ENCODE peak calls at places on chromosome 5, in six cellular contexts. C, E, G, X, J and V are unnamed samples.

GRCh38 chr5:119318256-119318914 is 37.4 kb upstream of the TNFAIP8 start:
- DNase-seq in C (no peak), E (peak; percentile 78), G (no peak), X (no peak), J (no peak), V (no peak)

GRCh38 chr5:171893290-171893890 is 107.8 kb downstream of the SMIM23 start:
- DNase-seq in C (peak; percentile 89), E (no peak), G (no peak), X (no peak), J (no peak), V (no peak)

GRCh38 chr5:61333351-61334223 is 1.5 kb downstream of the ZSWIM6 start:
- DNase-seq in C (peak; percentile 74), E (peak; percentile 92), G (peak; percentile 30), X (no peak), J (peak; percentile 68), V (peak; percentile 16)

GRCh38 chr5:6791031-6791577 is 77.9 kb downstream of the TENT4A start:
- DNase-seq in C (no peak), E (no peak), G (no peak), X (no peak), J (no peak), V (no peak)

GRCh38 chr5:10689391-10690081 is 71.5 kb downstream of the DAP start:
- DNase-seq in C (peak; percentile 62), E (no peak), G (no peak), X (no peak), J (no peak), V (no peak)

GRCh38 chr5:179233909-179234562 is 111.2 kb downstream of the ADAMTS2 start:
- DNase-seq in C (no peak), E (peak; percentile 41), G (no peak), X (no peak), J (no peak), V (no peak)

GRCh38 chr5:35341189-35341588 is 110.9 kb upstream of the PRLR start:
- DNase-seq in C (no peak), E (no peak), G (no peak), X (no peak), J (no peak), V (no peak)

GRCh38 chr5:76542887-76543690 is 80.1 kb downstream of the F2RL2 start:
- DNase-seq in C (no peak), E (peak; percentile 85), G (no peak), X (peak; percentile 35), J (peak; percentile 47), V (peak; percentile 54)

GRCh38 chr5:116174111-116174510 is 89.3 kb downstream of the COMMD10 start:
- DNase-seq in C (no peak), E (no peak), G (no peak), X (no peak), J (no peak), V (no peak)

GRCh38 chr5:124661317-124662141 is 84.9 kb downstream of the ZNF608 start:
- DNase-seq in C (peak; percentile 82), E (no peak), G (no peak), X (no peak), J (no peak), V (no peak)

GRCh38 chr5:9201011-9201410 is 344.9 kb downstream of the SEMA5A start:
- DNase-seq in C (no peak), E (no peak), G (no peak), X (no peak), J (no peak), V (no peak)

GRCh38 chr5:175557778-175558177 is 79.4 kb downstream of the SFXN1 start:
- DNase-seq in C (no peak), E (no peak), G (no peak), X (no peak), J (no peak), V (no peak)

GRCh38 chr5:157651623-157652376 is 438 bp downstream of the SOX30 start:
- DNase-seq in C (peak; percentile 69), E (peak; percentile 96), G (peak; percentile 14), X (no peak), J (peak; percentile 86), V (peak; percentile 76)

GRCh38 chr5:68187268-68188055 is 28.1 kb upstream of the PIK3R1 start:
- DNase-seq in C (no peak), E (no peak), G (peak; percentile 39), X (no peak), J (no peak), V (no peak)

GRCh38 chr5:94329115-94329514 is 289.3 kb downstream of the KIAA0825 start:
- DNase-seq in C (peak; percentile 36), E (no peak), G (no peak), X (no peak), J (no peak), V (no peak)

GRCh38 chr5:2746642-2747041 is 4.8 kb downstream of the IRX2 start:
- DNase-seq in C (peak; percentile 77), E (no peak), G (no peak), X (no peak), J (no peak), V (no peak)

GRCh38 chr5:168570490-168571328 is 8.5 kb downstream of the PANK3 start:
- DNase-seq in C (no peak), E (no peak), G (no peak), X (no peak), J (no peak), V (no peak)

GRCh38 chr5:173916233-173916632 is 28.1 kb downstream of the CPEB4 start:
- DNase-seq in C (no peak), E (no peak), G (no peak), X (no peak), J (no peak), V (no peak)

GRCh38 chr5:100731768-100732167 is 171.3 kb downstream of the ST8SIA4 start:
- DNase-seq in C (no peak), E (no peak), G (no peak), X (no peak), J (no peak), V (no peak)

GRCh38 chr5:74173665-74174064 is 466.9 kb downstream of the ENC1 start:
- DNase-seq in C (no peak), E (no peak), G (no peak), X (no peak), J (no peak), V (no peak)

GRCh38 chr5:79069488-79070001 is at the start of the genes BHMT2 and DMGDH:
- DNase-seq in C (peak; percentile 87), E (no peak), G (no peak), X (no peak), J (peak; percentile 32), V (no peak)

GRCh38 chr5:127428748-127429147 is 88.7 kb upstream of the PRRC1 start:
- DNase-seq in C (no peak), E (no peak), G (no peak), X (no peak), J (no peak), V (no peak)

GRCh38 chr5:93279292-93279974 is 301.6 kb downstream of the NR2F1-AS1 start:
- DNase-seq in C (peak; percentile 16), E (no peak), G (no peak), X (no peak), J (no peak), V (no peak)

GRCh38 chr5:92525131-92525530 is 1055.9 kb downstream of the NR2F1-AS1 start:
- DNase-seq in C (no peak), E (no peak), G (no peak), X (no peak), J (no peak), V (no peak)

GRCh38 chr5:34447424-34447823 is 208.7 kb upstream of the RAI14 start:
- DNase-seq in C (no peak), E (no peak), G (no peak), X (no peak), J (no peak), V (no peak)

DNA sequence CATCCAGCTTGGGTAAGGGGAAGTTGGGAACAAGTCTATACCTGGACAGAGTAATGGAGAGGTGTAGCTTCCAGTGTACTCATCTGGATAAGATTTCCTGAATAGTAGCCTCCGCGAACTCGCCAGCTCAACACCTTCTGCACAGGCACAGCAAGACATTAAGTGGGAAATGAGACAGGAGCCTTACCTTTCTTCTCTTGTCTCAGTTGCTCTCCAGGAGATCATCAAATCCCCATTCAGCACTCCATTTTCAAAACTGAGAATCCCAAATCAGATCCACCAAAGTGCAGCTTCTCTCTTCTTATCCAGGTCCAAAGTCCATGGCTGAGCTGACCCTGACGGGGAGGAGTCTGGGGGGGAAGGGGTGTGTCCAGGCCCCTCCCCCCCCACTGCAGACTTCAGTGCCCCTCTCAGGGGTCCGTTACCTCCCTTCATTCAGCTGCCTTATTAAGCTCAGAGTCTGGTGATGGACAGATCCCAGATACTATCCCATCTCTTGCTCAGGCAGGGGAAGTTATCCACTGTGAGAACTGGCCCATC is 5.9 kb upstream of the MGAT1 start:
- DNase-seq in C (no peak), E (no peak), G (no peak), X (no peak), J (peak; percentile 30), V (no peak)
- H3K4me1 ChIP-seq in C (peaks cover 40% of the 10 kb centered on the region), E (peaks cover 77% of the 10 kb centered on the region), G (peaks cover 71% of the 10 kb centered on the region), X (peaks cover 3% of the 10 kb centered on the region), J (peaks cover 77% of the 10 kb centered on the region), V (peaks cover 69% of the 10 kb centered on the region)

DNA sequence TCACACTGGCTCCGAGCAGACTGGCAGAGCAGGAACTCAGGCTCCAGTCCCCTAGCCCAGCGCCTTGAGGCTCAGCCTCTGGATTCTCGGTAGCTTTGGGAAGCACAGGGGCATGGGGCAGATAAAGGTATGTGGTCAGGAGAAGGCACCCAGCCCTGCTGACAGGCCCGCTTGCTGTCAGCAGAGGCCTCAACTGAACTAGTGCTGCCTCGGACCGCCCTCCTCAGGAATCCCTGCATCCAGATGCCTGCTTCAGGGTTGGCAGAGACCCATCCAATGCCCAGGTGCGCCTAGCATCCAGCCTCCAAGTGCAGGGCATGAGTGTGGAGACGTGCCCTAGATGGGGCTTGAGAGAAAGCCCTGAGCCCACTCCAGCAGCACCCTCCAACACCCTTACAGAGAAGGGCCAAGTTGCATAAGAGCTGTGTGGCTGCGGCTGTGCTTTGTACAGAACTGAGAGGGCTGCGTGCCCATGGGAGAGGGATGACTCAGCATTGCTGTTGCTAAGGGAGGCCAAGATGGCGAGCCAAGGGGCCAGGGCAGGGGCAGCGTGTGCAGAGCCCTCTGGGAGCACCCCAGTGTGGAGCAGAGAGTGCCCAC is 168.6 kb downstream of the MACROH2A1 start:
- DNase-seq in C (peak; percentile 92), E (no peak), G (peak; percentile 75), X (peak; percentile 32), J (peak; percentile 87), V (no peak)
- H3K4me1 ChIP-seq in C (peaks cover 10% of the 10 kb centered on the region), E (peaks cover 17% of the 10 kb centered on the region), G (peaks cover 31% of the 10 kb centered on the region), X (no peaks in the 10 kb centered on the region), J (peaks cover 15% of the 10 kb centered on the region), V (no peaks in the 10 kb centered on the region)

DNA sequence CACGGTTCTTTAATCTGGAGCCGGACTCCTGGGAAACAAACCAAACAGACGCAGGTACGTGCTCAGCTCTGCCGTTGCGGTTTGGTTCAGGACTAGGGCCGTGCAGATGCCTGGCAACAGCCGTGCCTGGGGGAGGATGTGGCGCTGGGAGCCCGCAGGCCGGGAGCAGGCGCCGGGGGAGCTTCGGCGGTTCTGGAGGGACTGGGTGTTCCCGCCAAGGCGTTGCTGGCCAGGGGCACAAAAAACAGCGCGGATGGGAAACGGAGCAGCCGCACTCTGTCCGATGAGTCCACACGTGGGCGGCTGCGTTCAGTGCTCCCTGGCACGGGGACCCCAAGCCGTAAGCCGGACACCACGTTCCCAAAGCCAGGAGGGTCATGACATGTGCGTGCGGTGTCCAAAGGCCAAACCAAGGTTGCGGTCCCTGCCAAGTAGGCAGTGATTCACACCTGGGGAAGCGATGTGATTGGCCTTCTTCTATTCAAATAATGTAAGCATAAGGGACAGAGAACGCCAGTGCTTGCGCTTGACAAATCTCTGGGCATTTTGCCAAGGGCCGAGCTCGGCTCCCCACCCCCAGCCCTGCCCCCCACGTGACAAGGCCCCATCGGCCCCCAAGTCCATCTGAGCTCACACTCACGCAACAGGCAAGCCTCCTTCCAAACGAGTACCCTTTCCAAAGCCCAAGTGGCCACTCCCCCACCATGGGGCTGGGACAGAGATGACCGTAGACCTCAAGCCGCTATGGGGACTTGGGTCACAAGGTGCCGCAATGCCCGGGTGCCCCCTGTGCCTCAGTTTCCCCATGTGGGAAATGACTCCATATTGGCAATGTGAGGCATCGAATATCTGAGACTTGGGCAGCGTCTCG is 49.7 kb upstream of the NKD2 start:
- DNase-seq in C (peak; percentile 73), E (peak; percentile 70), G (peak; percentile 52), X (no peak), J (peak; percentile 34), V (no peak)
- H3K4me1 ChIP-seq in C (peaks cover 31% of the 10 kb centered on the region), E (peaks cover 42% of the 10 kb centered on the region), G (peaks cover 3% of the 10 kb centered on the region), X (no peaks in the 10 kb centered on the region), J (peaks cover 23% of the 10 kb centered on the region), V (peaks cover 13% of the 10 kb centered on the region)

GRCh38 chr5:136619556-136619955 is 254.2 kb upstream of the TRPC7 start:
- DNase-seq in C (no peak), E (no peak), G (no peak), X (no peak), J (no peak), V (no peak)
- H3K4me1 ChIP-seq in C (no peaks in the 10 kb centered on the region), E (peaks cover 12% of the 10 kb centered on the region), G (no peaks in the 10 kb centered on the region), X (no peaks in the 10 kb centered on the region), J (no peaks in the 10 kb centered on the region), V (no peaks in the 10 kb centered on the region)